ENCODE peak calls at places on chromosomes 12 and 14, in five cellular contexts. S is IMR-90; T is neuronal stem cell; L is tibial artery; V is effector memory CD4-positive, alpha-beta T cell. W is an unnamed sample.

GRCh38 chr12:117090816-117091711 is 8.2 kb downstream of the TESC start:
- DNase-seq in S (no peak), L (no peak), V (no peak), T (no peak), W (no peak)

GRCh38 chr12:123571343-123571813 is 13.0 kb upstream of the TMED2 start:
- DNase-seq in L (peak; percentile 73), T (no peak), V (no peak), S (peak; percentile 72), W (no peak)

GRCh38 chr14:97367278-97367677 is 570.1 kb downstream of the VRK1 start:
- DNase-seq in T (no peak), S (no peak), V (no peak), L (no peak), W (no peak)

GRCh38 chr14:20904393-20905029 is 13.3 kb downstream of the RNASE3 start:
- DNase-seq in L (no peak), S (no peak), T (peak; percentile 36), V (no peak), W (no peak)

GRCh38 chr14:73718742-73719251 is 4.6 kb upstream of the PNMA1 start:
- DNase-seq in L (no peak), T (peak; percentile 75), V (no peak), S (no peak), W (no peak)

GRCh38 chr12:89472508-89472907 is 52.1 kb downstream of the GALNT4 start:
- DNase-seq in S (peak; percentile 84), L (no peak), T (no peak), V (no peak), W (no peak)

GRCh38 chr12:93950321-93950720 is 198.1 kb upstream of the PLXNC1 start:
- DNase-seq in S (no peak), L (no peak), T (no peak), V (no peak), W (no peak)

GRCh38 chr12:9808531-9808930 is 18.8 kb upstream of the KLRF1 start:
- DNase-seq in L (no peak), S (no peak), V (no peak), T (no peak), W (no peak)

GRCh38 chr14:93073833-93074769 is 41.6 kb downstream of the ITPK1 start:
- DNase-seq in S (peak; percentile 40), T (no peak), L (peak; percentile 44), V (no peak), W (no peak)

GRCh38 chr14:21486640-21487087 is 9.7 kb downstream of the TOX4 start:
- DNase-seq in V (no peak), T (no peak), L (no peak), S (peak; percentile 79), W (no peak)

GRCh38 chr12:49932023-49932422 is 18.5 kb upstream of the AQP2 start:
- DNase-seq in T (no peak), V (no peak), S (no peak), L (no peak), W (no peak)

GRCh38 chr14:43313719-43314118 is 1193.4 kb downstream of the FSCB start:
- DNase-seq in L (no peak), V (no peak), S (no peak), T (no peak), W (no peak)

GRCh38 chr14:105710119-105711057 is 184.0 kb downstream of the TMEM121 start:
- DNase-seq in T (no peak), L (no peak), S (no peak), V (no peak), W (no peak)

GRCh38 chr14:25516838-25517237 is 466.9 kb upstream of the STXBP6 start:
- DNase-seq in T (no peak), S (no peak), V (no peak), L (no peak), W (no peak)

GRCh38 chr12:132606466-132606865 is 3.9 kb downstream of the LRCOL1 start:
- DNase-seq in L (no peak), T (no peak), V (no peak), S (no peak), W (no peak)

GRCh38 chr12:111211910-111212757 is 156.8 kb downstream of the PHETA1 start:
- DNase-seq in S (no peak), T (peak; percentile 61), L (no peak), V (no peak), W (no peak)

GRCh38 chr14:24984846-24985589 is 64.9 kb downstream of the STXBP6 start:
- DNase-seq in S (no peak), T (no peak), L (no peak), V (no peak), W (no peak)

GRCh38 chr14:69988979-69989378 is 109.8 kb downstream of the SMOC1 start:
- DNase-seq in S (no peak), V (no peak), L (no peak), T (no peak), W (no peak)

GRCh38 chr12:92136021-92136735 is 9.5 kb downstream of the BTG1 start:
- DNase-seq in L (no peak), V (no peak), S (no peak), T (no peak), W (no peak)

GRCh38 chr12:92133795-92134637 is 11.6 kb downstream of the BTG1 start:
- DNase-seq in L (no peak), S (no peak), V (no peak), T (no peak), W (no peak)

GRCh38 chr12:92133166-92133565 is 12.5 kb downstream of the BTG1 start:
- DNase-seq in L (no peak), T (no peak), V (no peak), S (no peak), W (no peak)

GRCh38 chr12:92136883-92137582 is 8.6 kb downstream of the BTG1 start:
- DNase-seq in L (no peak), T (no peak), S (peak; percentile 97), V (no peak), W (no peak)

DNA sequence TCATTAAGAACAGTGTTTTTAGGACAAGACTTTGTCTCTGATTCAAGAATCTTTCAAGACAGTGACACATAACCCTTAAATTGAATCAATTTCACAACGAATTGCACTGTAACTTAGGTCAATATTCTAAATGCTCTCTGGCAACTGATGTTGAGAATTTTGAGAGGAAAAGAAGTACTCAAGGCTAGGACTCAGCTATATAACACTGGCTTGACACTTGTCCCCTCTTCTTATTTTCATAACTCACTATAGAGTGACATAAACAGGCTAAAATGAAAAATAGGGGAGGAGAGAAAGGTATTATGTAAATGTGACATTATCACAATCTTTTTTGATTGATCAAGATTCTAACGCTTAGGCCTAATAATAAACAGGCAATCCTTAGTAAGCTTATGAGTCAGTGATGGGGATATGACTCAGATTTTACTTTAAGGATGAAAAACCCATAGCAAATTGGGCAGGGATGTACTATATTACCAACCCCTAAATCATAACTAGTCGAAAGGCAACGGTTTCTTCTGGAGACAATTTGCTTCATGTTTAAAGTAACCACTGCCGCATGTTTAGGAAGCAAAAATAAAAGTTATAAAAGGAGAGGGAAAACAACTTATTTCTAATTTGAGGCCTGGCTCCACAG is 10.9 kb downstream of the BTG1 start:
- DNase-seq in V (no peak), L (no peak), T (no peak), S (peak; percentile 84), W (peak; percentile 29)
- H3K4me1 ChIP-seq in V (peaks cover 37% of the 10 kb centered on the region), L (peaks cover 31% of the 10 kb centered on the region), T (peaks cover 5% of the 10 kb centered on the region), S (peaks cover 19% of the 10 kb centered on the region), W (peaks cover 53% of the 10 kb centered on the region)

DNA sequence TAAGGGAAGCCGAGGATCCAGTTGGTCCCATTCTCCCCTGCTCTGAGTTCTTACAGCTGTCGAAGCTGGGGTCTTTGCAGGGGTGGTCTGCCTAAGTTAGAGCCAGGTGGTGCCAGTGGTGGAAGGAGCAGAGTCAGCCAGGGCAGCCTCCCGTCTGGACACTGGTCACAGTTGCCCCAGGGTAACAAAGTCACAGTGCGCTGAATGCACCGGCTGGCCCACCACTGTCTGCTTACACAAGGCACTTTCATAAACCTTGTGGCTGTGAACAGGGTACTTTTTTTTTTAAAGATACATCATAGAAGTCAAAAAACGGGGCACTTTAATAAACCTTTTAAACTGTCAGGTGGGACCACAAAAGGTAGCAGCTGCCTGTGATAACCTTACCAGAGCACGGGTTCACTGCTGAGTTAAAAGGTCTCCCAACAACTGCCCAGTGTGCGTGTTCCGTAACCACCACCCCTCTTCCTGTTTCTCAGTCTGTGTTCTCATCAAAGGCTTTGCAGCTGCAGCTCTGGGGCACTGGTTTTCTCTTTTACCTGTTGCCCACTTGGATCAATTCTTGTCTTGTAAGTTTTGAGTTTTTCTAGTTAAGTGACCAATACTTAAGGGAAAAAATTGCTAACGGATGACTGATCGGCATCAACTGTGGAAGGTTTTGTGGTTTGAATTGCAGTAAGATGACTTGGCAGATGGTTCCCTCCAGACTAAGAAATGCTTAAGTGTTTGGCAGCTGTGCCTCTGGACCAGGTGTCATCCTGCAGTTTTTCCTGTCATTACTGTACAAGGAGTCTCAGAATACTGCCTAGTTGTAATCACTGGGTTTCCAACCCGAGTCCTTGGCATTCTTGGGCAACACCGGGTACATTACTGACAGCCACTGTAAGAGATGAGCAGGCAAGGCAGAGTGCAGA is 55.9 kb downstream of the DYNC1H1 start:
- DNase-seq in V (no peak), L (no peak), T (no peak), S (peak; percentile 94), W (no peak)
- H3K27ac ChIP-seq in V (no peak overlapping the region), L (no peak overlapping the region), T (no peak overlapping the region), S (no peak overlapping the region), W (no peak overlapping the region)

GRCh38 chr12:114439306-114439705 is 33.4 kb upstream of the TBX5 start:
- DNase-seq in V (no peak), L (no peak), T (no peak), S (no peak), W (no peak)

GRCh38 chr12:114438635-114439256 is 32.8 kb upstream of the TBX5 start:
- DNase-seq in T (no peak), L (no peak), V (no peak), S (no peak), W (no peak)

GRCh38 chr12:114439833-114440449 is 34.0 kb upstream of the TBX5 start:
- DNase-seq in V (no peak), T (no peak), S (no peak), L (no peak), W (no peak)

GRCh38 chr12:114443607-114444421 is 37.9 kb upstream of the TBX5 start:
- DNase-seq in T (no peak), L (no peak), S (no peak), V (no peak), W (no peak)

GRCh38 chr12:114440450-114441383 is 34.8 kb upstream of the TBX5 start:
- DNase-seq in V (no peak), L (no peak), T (no peak), S (no peak), W (no peak)
- H3K27me3 ChIP-seq in V (peaks cover 21% of the 10 kb centered on the region), L (peaks cover 87% of the 10 kb centered on the region), T (peaks cover 95% of the 10 kb centered on the region), S (peaks cover 65% of the 10 kb centered on the region), W (peaks cover 14% of the 10 kb centered on the region)

GRCh38 chr12:14871886-14872285 is 13.8 kb downstream of the MGP start:
- DNase-seq in S (no peak), L (no peak), V (no peak), T (no peak), W (no peak)

GRCh38 chr12:14871247-14871646 is 14.4 kb downstream of the MGP start:
- DNase-seq in T (no peak), S (no peak), L (no peak), V (no peak), W (no peak)

GRCh38 chr12:14873440-14874185 is 12.0 kb downstream of the MGP start:
- DNase-seq in T (no peak), V (no peak), L (no peak), S (peak; percentile 16), W (no peak)

GRCh38 chr12:14874882-14875281 is 10.8 kb downstream of the MGP start:
- DNase-seq in V (no peak), S (peak; percentile 5), L (no peak), T (no peak), W (no peak)

DNA sequence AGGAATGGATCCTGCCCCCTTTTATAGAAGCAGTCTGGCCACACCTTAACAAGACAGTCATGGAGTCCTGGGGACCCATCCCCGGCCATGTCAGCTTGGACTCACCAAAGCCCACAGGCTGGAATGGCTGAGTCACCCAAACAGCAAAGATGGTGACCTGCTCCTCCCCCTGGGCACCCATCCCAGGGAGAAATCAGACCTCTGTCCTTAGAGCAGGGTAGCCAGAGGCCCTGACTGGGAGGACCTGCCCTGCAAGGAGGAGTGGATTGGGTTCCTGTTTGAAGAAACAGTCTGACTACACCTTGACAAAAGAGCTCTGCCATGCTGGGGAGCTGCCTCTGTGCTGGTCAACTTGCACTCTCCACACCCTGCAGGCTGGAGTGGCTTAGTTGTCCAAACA is 16.7 kb downstream of the MGP start:
- DNase-seq in L (no peak), V (no peak), S (peak; percentile 6), T (no peak), W (no peak)
- H3K4me1 ChIP-seq in L (no peaks in the 10 kb centered on the region), V (no peaks in the 10 kb centered on the region), S (no peaks in the 10 kb centered on the region), T (no peaks in the 10 kb centered on the region), W (no peaks in the 10 kb centered on the region)